ENCODE peak calls at places on chromosomes 5 and 9, in ten cellular contexts. Z is GM06990, R is tibial nerve, Q is psoas muscle, O is GOT3, X is cardiac fibroblast, H is NCI-H524, B is IMR-90, T is pancreas, G is NCI-H1105 treated with DMSO at 0.1 percent for 48 hours. P is an unnamed sample.

GRCh38 chr9:126207256-126207655 is 119.4 kb upstream of the MVB12B start:
- DNase-seq in G (no peak), Q (no peak), R (no peak), O (no peak), B (no peak), Z (no peak), H (no peak), X (no peak), T (no peak), P (no peak)

GRCh38 chr9:122821278-122821952 is 7.0 kb downstream of the PDCL start:
- DNase-seq in R (peak; percentile 50), H (peak; percentile 75), T (no peak), B (peak; percentile 62), Q (peak; percentile 65), G (no peak), O (no peak), X (peak; percentile 48), Z (no peak), P (peak; percentile 63)

GRCh38 chr5:18465833-18466681 is 831.8 kb downstream of the TAF11L14 start:
- DNase-seq in Z (peak; percentile 5), Q (no peak), X (peak; percentile 38), R (peak; percentile 54), O (no peak), H (peak; percentile 92), T (peak; percentile 61), B (peak; percentile 1), G (peak; percentile 45), P (no peak)

GRCh38 chr9:132486706-132487350 is 76.8 kb downstream of the CFAP77 start:
- DNase-seq in B (no peak), G (no peak), R (no peak), Q (no peak), T (no peak), Z (no peak), O (no peak), X (no peak), H (peak; percentile 90), P (no peak)

GRCh38 chr9:74824654-74825053 is 63.1 kb downstream of the TRPM6 start:
- DNase-seq in T (no peak), Z (no peak), R (no peak), G (no peak), H (no peak), X (peak; percentile 88), Q (no peak), O (no peak), B (no peak), P (peak; percentile 38)

GRCh38 chr5:763998-764781 is 20.3 kb downstream of the ZDHHC11B start:
- DNase-seq in R (no peak), H (no peak), Z (no peak), T (no peak), O (no peak), B (no peak), G (no peak), X (no peak), Q (no peak), P (no peak)

GRCh38 chr5:147188200-147189108 is 46.4 kb upstream of the STK32A start:
- DNase-seq in R (no peak), X (peak; percentile 80), Q (no peak), T (peak; percentile 61), Z (no peak), G (peak; percentile 57), H (peak; percentile 24), O (peak; percentile 3), B (peak; percentile 59), P (no peak)

GRCh38 chr9:83062011-83062652 is 810 bp downstream of the RASEF start:
- DNase-seq in T (peak; percentile 87), B (peak; percentile 18), O (no peak), G (peak; percentile 68), H (no peak), R (no peak), X (no peak), Z (no peak), Q (no peak), P (no peak)

GRCh38 chr9:79301549-79301948 is 270.2 kb upstream of the TLE4 start:
- DNase-seq in X (no peak), Q (no peak), T (no peak), B (no peak), O (no peak), G (no peak), Z (no peak), H (no peak), R (no peak), P (no peak)

GRCh38 chr9:110979636-110980035 is 58.6 kb downstream of the LPAR1 start:
- DNase-seq in Q (no peak), T (no peak), G (no peak), B (no peak), Z (no peak), H (no peak), R (no peak), X (peak; percentile 55), O (no peak), P (no peak)

GRCh38 chr5:152606739-152607138 is 201.7 kb upstream of the NMUR2 start:
- DNase-seq in T (no peak), Z (no peak), R (no peak), X (no peak), O (no peak), G (no peak), Q (no peak), B (no peak), H (no peak), P (no peak)

GRCh38 chr9:123548749-123549545 is 192.9 kb downstream of the CRB2 start:
- DNase-seq in T (no peak), B (no peak), G (no peak), Q (no peak), O (no peak), X (peak; percentile 24), Z (no peak), H (no peak), R (no peak), P (no peak)

GRCh38 chr5:172245046-172245445 is 38.5 kb downstream of the UBTD2 start:
- DNase-seq in X (no peak), T (no peak), O (no peak), Q (no peak), R (no peak), B (no peak), Z (no peak), H (peak; percentile 36), G (no peak), P (no peak)

GRCh38 chr5:157294692-157295091 is 28.8 kb downstream of the CYFIP2 start:
- DNase-seq in T (no peak), G (peak; percentile 73), B (no peak), X (no peak), H (no peak), Q (no peak), O (no peak), R (no peak), Z (no peak), P (no peak)

GRCh38 chr5:159101689-159102088 is 2.0 kb upstream of the EBF1 start:
- DNase-seq in O (no peak), B (no peak), Z (no peak), X (no peak), R (peak; percentile 12), T (no peak), H (no peak), G (no peak), Q (no peak), P (no peak)

GRCh38 chr5:74316064-74316586 is 324.4 kb downstream of the ENC1 start:
- DNase-seq in T (peak; percentile 18), X (peak; percentile 71), O (peak; percentile 67), H (peak; percentile 80), B (peak; percentile 98), Z (peak; percentile 41), Q (peak; percentile 52), G (no peak), R (no peak), P (peak; percentile 47)

GRCh38 chr5:17248999-17249634 is 31.7 kb downstream of the BASP1 start:
- DNase-seq in T (no peak), B (peak; percentile 99), R (no peak), X (peak; percentile 95), G (no peak), O (no peak), Z (no peak), Q (no peak), H (no peak), P (peak; percentile 39)

P was measured in tibial artery.